ENCODE peak calls at places on chromosomes 3 and 15, in six cellular contexts. One of them, this sample, is unnamed.

GRCh38 chr3:24722106-24722505 is 227.5 kb upstream of the THRB start:
- DNase-seq in mesenchymal stem cell: no peak
- DNase-seq in neuronal stem cell: no peak
- DNase-seq in H9: no peak
- DNase-seq in IMR-90: no peak
- DNase-seq in trophoblast cell: no peak
- DNase-seq in this sample: no peak

GRCh38 chr3:13670292-13670691 is 121.4 kb downstream of the FBLN2 start:
- DNase-seq in mesenchymal stem cell: no peak
- DNase-seq in neuronal stem cell: no peak
- DNase-seq in H9: no peak
- DNase-seq in IMR-90: no peak
- DNase-seq in trophoblast cell: no peak
- DNase-seq in this sample: no peak

GRCh38 chr15:70271422-70272088 is 173.8 kb upstream of the TLE3 start:
- DNase-seq in mesenchymal stem cell: peak; percentile 97
- DNase-seq in neuronal stem cell: peak; percentile 43
- DNase-seq in H9: no peak
- DNase-seq in IMR-90: peak; percentile 95
- DNase-seq in trophoblast cell: peak; percentile 86
- DNase-seq in this sample: peak; percentile 33

GRCh38 chr3:192063570-192063969 is 602.6 kb downstream of the PYDC2 start:
- DNase-seq in mesenchymal stem cell: peak; percentile 8
- DNase-seq in neuronal stem cell: no peak
- DNase-seq in H9: peak; percentile 66
- DNase-seq in IMR-90: peak; percentile 27
- DNase-seq in trophoblast cell: no peak
- DNase-seq in this sample: peak; percentile 55

GRCh38 chr3:185552358-185552877 is at the start of gene LIPH:
- DNase-seq in mesenchymal stem cell: peak; percentile 12
- DNase-seq in neuronal stem cell: no peak
- DNase-seq in H9: no peak
- DNase-seq in IMR-90: peak; percentile 30
- DNase-seq in trophoblast cell: peak; percentile 22
- DNase-seq in this sample: no peak

GRCh38 chr3:156273068-156273709 is 152.8 kb downstream of the KCNAB1 start:
- DNase-seq in mesenchymal stem cell: no peak
- DNase-seq in neuronal stem cell: no peak
- DNase-seq in H9: no peak
- DNase-seq in IMR-90: no peak
- DNase-seq in trophoblast cell: no peak
- DNase-seq in this sample: no peak

GRCh38 chr3:106794442-106794841 is 582.8 kb upstream of the CCDC54 start:
- DNase-seq in mesenchymal stem cell: no peak
- DNase-seq in neuronal stem cell: no peak
- DNase-seq in H9: no peak
- DNase-seq in IMR-90: peak; percentile 8
- DNase-seq in trophoblast cell: no peak
- DNase-seq in this sample: no peak

GRCh38 chr3:83655083-83655482 is 1303.7 kb upstream of the CADM2 start:
- DNase-seq in mesenchymal stem cell: no peak
- DNase-seq in neuronal stem cell: no peak
- DNase-seq in H9: no peak
- DNase-seq in IMR-90: no peak
- DNase-seq in trophoblast cell: no peak
- DNase-seq in this sample: no peak

GRCh38 chr3:65548848-65549625 is 489.7 kb downstream of the MAGI1 start:
- DNase-seq in mesenchymal stem cell: peak; percentile 17
- DNase-seq in neuronal stem cell: peak; percentile 44
- DNase-seq in H9: peak; percentile 42
- DNase-seq in IMR-90: no peak
- DNase-seq in trophoblast cell: no peak
- DNase-seq in this sample: no peak

GRCh38 chr3:36663666-36664291 is 100.6 kb downstream of the DCLK3 start:
- DNase-seq in mesenchymal stem cell: peak; percentile 12
- DNase-seq in neuronal stem cell: no peak
- DNase-seq in H9: no peak
- DNase-seq in IMR-90: peak; percentile 60
- DNase-seq in trophoblast cell: no peak
- DNase-seq in this sample: no peak

GRCh38 chr3:65787340-65787739 is 251.4 kb downstream of the MAGI1 start:
- DNase-seq in mesenchymal stem cell: no peak
- DNase-seq in neuronal stem cell: no peak
- DNase-seq in H9: no peak
- DNase-seq in IMR-90: no peak
- DNase-seq in trophoblast cell: no peak
- DNase-seq in this sample: no peak

GRCh38 chr3:84836961-84837360 is 121.8 kb upstream of the CADM2 start:
- DNase-seq in mesenchymal stem cell: no peak
- DNase-seq in neuronal stem cell: no peak
- DNase-seq in H9: peak; percentile 93
- DNase-seq in IMR-90: no peak
- DNase-seq in trophoblast cell: peak; percentile 23
- DNase-seq in this sample: peak; percentile 88

GRCh38 chr3:41888368-41889076 is 73.4 kb downstream of the ULK4 start:
- DNase-seq in mesenchymal stem cell: no peak
- DNase-seq in neuronal stem cell: no peak
- DNase-seq in H9: peak; percentile 50
- DNase-seq in IMR-90: no peak
- DNase-seq in trophoblast cell: no peak
- DNase-seq in this sample: no peak

GRCh38 chr3:160106905-160107861 is 118.0 kb upstream of the C3orf80 start:
- DNase-seq in mesenchymal stem cell: no peak
- DNase-seq in neuronal stem cell: no peak
- DNase-seq in H9: no peak
- DNase-seq in IMR-90: no peak
- DNase-seq in trophoblast cell: peak; percentile 82
- DNase-seq in this sample: no peak

GRCh38 chr3:46946856-46947544 is 29.5 kb downstream of the CCDC12 start:
- DNase-seq in mesenchymal stem cell: peak; percentile 83
- DNase-seq in neuronal stem cell: no peak
- DNase-seq in H9: no peak
- DNase-seq in IMR-90: peak; percentile 31
- DNase-seq in trophoblast cell: peak; percentile 69
- DNase-seq in this sample: no peak

GRCh38 chr3:72307438-72308105 is 522.6 kb upstream of the PROK2 start:
- DNase-seq in mesenchymal stem cell: no peak
- DNase-seq in neuronal stem cell: no peak
- DNase-seq in H9: no peak
- DNase-seq in IMR-90: no peak
- DNase-seq in trophoblast cell: no peak
- DNase-seq in this sample: no peak

GRCh38 chr3:31729082-31729481 is 196.4 kb downstream of the STT3B start:
- DNase-seq in mesenchymal stem cell: no peak
- DNase-seq in neuronal stem cell: no peak
- DNase-seq in H9: no peak
- DNase-seq in IMR-90: no peak
- DNase-seq in trophoblast cell: peak; percentile 41
- DNase-seq in this sample: no peak

GRCh38 chr3:155197786-155198185 is 95.7 kb downstream of the STRIT1 start:
- DNase-seq in mesenchymal stem cell: no peak
- DNase-seq in neuronal stem cell: no peak
- DNase-seq in H9: no peak
- DNase-seq in IMR-90: no peak
- DNase-seq in trophoblast cell: no peak
- DNase-seq in this sample: no peak

GRCh38 chr3:155193868-155194267 is 99.6 kb downstream of the STRIT1 start:
- DNase-seq in mesenchymal stem cell: no peak
- DNase-seq in neuronal stem cell: no peak
- DNase-seq in H9: no peak
- DNase-seq in IMR-90: no peak
- DNase-seq in trophoblast cell: no peak
- DNase-seq in this sample: no peak

GRCh38 chr3:155195558-155195957 is 97.9 kb downstream of the STRIT1 start:
- DNase-seq in mesenchymal stem cell: no peak
- DNase-seq in neuronal stem cell: no peak
- DNase-seq in H9: no peak
- DNase-seq in IMR-90: no peak
- DNase-seq in trophoblast cell: no peak
- DNase-seq in this sample: no peak

GRCh38 chr3:155194973-155195372 is 98.5 kb downstream of the STRIT1 start:
- DNase-seq in mesenchymal stem cell: no peak
- DNase-seq in neuronal stem cell: no peak
- DNase-seq in H9: peak; percentile 33
- DNase-seq in IMR-90: no peak
- DNase-seq in trophoblast cell: no peak
- DNase-seq in this sample: no peak

GRCh38 chr3:155196131-155197075 is 97.1 kb downstream of the STRIT1 start:
- DNase-seq in mesenchymal stem cell: no peak
- DNase-seq in neuronal stem cell: no peak
- DNase-seq in H9: no peak
- DNase-seq in IMR-90: no peak
- DNase-seq in trophoblast cell: peak; percentile 55
- DNase-seq in this sample: no peak
- H4K91ac ChIP-seq in mesenchymal stem cell: no peak overlapping the region
- H4K91ac ChIP-seq in neuronal stem cell: no peak overlapping the region
- H4K91ac ChIP-seq in H9: no peak overlapping the region
- H4K91ac ChIP-seq in IMR-90: no peak overlapping the region
- H4K91ac ChIP-seq in trophoblast cell: no peak overlapping the region
- H4K91ac ChIP-seq in this sample: no peak overlapping the region

GRCh38 chr3:10012106-10012505 is 14.1 kb upstream of the FANCD2 start:
- DNase-seq in mesenchymal stem cell: no peak
- DNase-seq in neuronal stem cell: no peak
- DNase-seq in H9: no peak
- DNase-seq in IMR-90: no peak
- DNase-seq in trophoblast cell: no peak
- DNase-seq in this sample: no peak
- H4K91ac ChIP-seq in mesenchymal stem cell: no peak overlapping the region
- H4K91ac ChIP-seq in neuronal stem cell: no peak overlapping the region
- H4K91ac ChIP-seq in H9: no peak overlapping the region
- H4K91ac ChIP-seq in IMR-90: no peak overlapping the region
- H4K91ac ChIP-seq in trophoblast cell: no peak overlapping the region
- H4K91ac ChIP-seq in this sample: no peak overlapping the region

DNA sequence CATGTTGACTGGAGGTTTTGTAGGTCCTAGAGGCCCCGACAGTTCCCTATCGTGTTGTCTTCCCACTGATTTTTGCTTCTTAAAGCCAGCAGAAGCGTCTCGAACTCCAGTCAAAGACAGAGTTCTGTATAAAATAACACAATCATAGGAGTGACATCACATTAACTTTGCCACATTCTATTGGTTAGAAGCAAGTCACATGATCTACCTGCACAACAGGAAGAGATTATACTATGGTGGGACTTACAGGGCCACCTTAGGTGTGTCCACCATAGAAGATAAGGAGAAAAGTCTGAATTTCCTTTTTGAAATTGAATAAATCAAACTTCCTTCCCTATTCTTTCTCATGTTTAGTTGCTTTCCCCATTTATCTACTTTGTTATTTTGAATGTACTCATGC is 365.5 kb downstream of the GRM7 start:
- DNase-seq in mesenchymal stem cell: no peak
- DNase-seq in neuronal stem cell: no peak
- DNase-seq in H9: no peak
- DNase-seq in IMR-90: no peak
- DNase-seq in trophoblast cell: no peak
- DNase-seq in this sample: no peak
- H4K91ac ChIP-seq in mesenchymal stem cell: no peak overlapping the region
- H4K91ac ChIP-seq in neuronal stem cell: no peak overlapping the region
- H4K91ac ChIP-seq in H9: no peak overlapping the region
- H4K91ac ChIP-seq in IMR-90: no peak overlapping the region
- H4K91ac ChIP-seq in trophoblast cell: no peak overlapping the region
- H4K91ac ChIP-seq in this sample: no peak overlapping the region

GRCh38 chr3:135392151-135392550 is 573.4 kb upstream of the PPP2R3A start:
- DNase-seq in mesenchymal stem cell: no peak
- DNase-seq in neuronal stem cell: no peak
- DNase-seq in H9: no peak
- DNase-seq in IMR-90: no peak
- DNase-seq in trophoblast cell: peak; percentile 19
- DNase-seq in this sample: no peak
- H4K91ac ChIP-seq in mesenchymal stem cell: no peak overlapping the region
- H4K91ac ChIP-seq in neuronal stem cell: no peak overlapping the region
- H4K91ac ChIP-seq in H9: no peak overlapping the region
- H4K91ac ChIP-seq in IMR-90: no peak overlapping the region
- H4K91ac ChIP-seq in trophoblast cell: no peak overlapping the region
- H4K91ac ChIP-seq in this sample: no peak overlapping the region

DNA sequence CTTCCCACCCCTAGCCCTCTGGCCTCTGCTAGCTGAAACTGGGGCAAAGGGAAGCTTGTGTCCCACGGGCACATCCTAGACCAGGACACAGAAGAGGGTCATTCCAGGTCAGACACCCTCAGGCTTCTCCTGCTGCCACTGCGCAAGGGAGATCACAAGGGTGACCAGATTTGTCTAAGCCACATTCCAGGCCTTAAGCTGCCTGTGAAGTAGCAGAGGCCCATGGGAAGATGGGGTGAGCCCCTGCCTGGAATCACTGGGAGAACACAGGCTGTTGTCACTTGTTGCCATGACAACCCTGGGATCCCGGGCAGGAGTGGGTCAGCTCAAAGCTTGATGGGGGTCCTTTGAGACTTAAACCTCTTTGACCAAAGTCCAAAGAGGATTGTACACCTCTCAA is 10.8 kb downstream of the STRA6 start:
- DNase-seq in mesenchymal stem cell: peak; percentile 21
- DNase-seq in neuronal stem cell: no peak
- DNase-seq in H9: no peak
- DNase-seq in IMR-90: no peak
- DNase-seq in trophoblast cell: peak; percentile 69
- DNase-seq in this sample: no peak
- H4K91ac ChIP-seq in mesenchymal stem cell: no peak overlapping the region
- H4K91ac ChIP-seq in neuronal stem cell: no peak overlapping the region
- H4K91ac ChIP-seq in H9: no peak overlapping the region
- H4K91ac ChIP-seq in IMR-90: no peak overlapping the region
- H4K91ac ChIP-seq in trophoblast cell: no peak overlapping the region
- H4K91ac ChIP-seq in this sample: peak overlapping the region; percentile 35

GRCh38 chr15:27815035-27815434 is 284.1 kb downstream of the OCA2 start:
- DNase-seq in mesenchymal stem cell: no peak
- DNase-seq in neuronal stem cell: no peak
- DNase-seq in H9: no peak
- DNase-seq in IMR-90: no peak
- DNase-seq in trophoblast cell: no peak
- DNase-seq in this sample: no peak
- H4K91ac ChIP-seq in mesenchymal stem cell: no peak overlapping the region
- H4K91ac ChIP-seq in neuronal stem cell: no peak overlapping the region
- H4K91ac ChIP-seq in H9: no peak overlapping the region
- H4K91ac ChIP-seq in IMR-90: no peak overlapping the region
- H4K91ac ChIP-seq in trophoblast cell: no peak overlapping the region
- H4K91ac ChIP-seq in this sample: no peak overlapping the region

DNA sequence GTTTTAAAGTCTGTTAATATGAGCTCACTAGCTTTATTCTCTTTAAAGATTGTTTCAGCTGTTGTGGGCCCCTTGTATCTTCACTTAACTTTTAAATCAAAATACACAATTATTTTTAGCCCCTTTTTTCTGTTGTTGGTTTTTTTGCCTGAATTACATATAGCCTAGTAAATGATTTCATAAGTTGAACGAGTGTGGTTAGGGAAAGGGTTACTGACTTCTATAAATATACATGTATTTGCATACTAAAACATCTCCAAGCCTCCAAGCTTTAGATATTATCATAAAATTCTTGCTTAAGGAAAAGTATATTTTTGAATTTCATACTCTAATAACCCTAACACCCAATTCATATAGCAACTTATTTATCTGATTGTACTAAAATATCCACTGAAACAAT is 73.2 kb upstream of the ARL6 start:
- DNase-seq in mesenchymal stem cell: no peak
- DNase-seq in neuronal stem cell: no peak
- DNase-seq in H9: no peak
- DNase-seq in IMR-90: no peak
- DNase-seq in trophoblast cell: no peak
- DNase-seq in this sample: no peak
- H4K91ac ChIP-seq in mesenchymal stem cell: no peak overlapping the region
- H4K91ac ChIP-seq in neuronal stem cell: no peak overlapping the region
- H4K91ac ChIP-seq in H9: no peak overlapping the region
- H4K91ac ChIP-seq in IMR-90: no peak overlapping the region
- H4K91ac ChIP-seq in trophoblast cell: no peak overlapping the region
- H4K91ac ChIP-seq in this sample: no peak overlapping the region